ENCODE peak calls at places on chromosome 13, in four cellular contexts. Y, V, O and D are unnamed samples.

GRCh38 chr13:110989331-110989730 is 74.5 kb upstream of the ANKRD10 start:
- DNase-seq in Y (no peak), V (no peak), O (no peak), D (no peak)

GRCh38 chr13:111957913-111958450 is 109.0 kb upstream of the SOX1 start:
- DNase-seq in Y (no peak), V (no peak), O (no peak), D (no peak)

GRCh38 chr13:110134801-110135200 is 172.2 kb downstream of the COL4A1 start:
- DNase-seq in Y (no peak), V (no peak), O (no peak), D (no peak)

GRCh38 chr13:113152894-113153809 is 5.3 kb upstream of the PROZ start:
- DNase-seq in Y (peak), V (no peak), O (peak), D (peak)

GRCh38 chr13:31023126-31023525 is 90.7 kb downstream of the TEX26 start:
- DNase-seq in Y (no peak), V (no peak), O (no peak), D (no peak)

GRCh38 chr13:74134777-74135305 is 637 bp upstream of the KLF12 start:
- DNase-seq in Y (peak), V (no peak), O (peak), D (no peak)

GRCh38 chr13:59963383-59963782 is 200.3 kb downstream of the DIAPH3 start:
- DNase-seq in Y (no peak), V (no peak), O (no peak), D (no peak)

GRCh38 chr13:107450931-107451330 is 764.4 kb downstream of the LIG4 start:
- DNase-seq in Y (no peak), V (no peak), O (no peak), D (no peak)

GRCh38 chr13:113547248-113547971 is 37.1 kb upstream of the TFDP1 start:
- DNase-seq in Y (no peak), V (no peak), O (no peak), D (no peak)

GRCh38 chr13:25372275-25373081 is 704 bp downstream of the ATP8A2 start:
- DNase-seq in Y (peak), V (no peak), O (no peak), D (no peak)

GRCh38 chr13:114071991-114072390 is 60.4 kb downstream of the RASA3 start:
- DNase-seq in Y (no peak), V (no peak), O (no peak), D (no peak)

GRCh38 chr13:94331281-94331680 is 148.2 kb downstream of the DCT start:
- DNase-seq in Y (no peak), V (no peak), O (no peak), D (no peak)

GRCh38 chr13:49165798-49166752 is 54.1 kb upstream of the MLNR start:
- DNase-seq in Y (no peak), V (no peak), O (no peak), D (no peak)

GRCh38 chr13:68232351-68233130 is 1002.4 kb upstream of the PCDH9 start:
- DNase-seq in Y (no peak), V (no peak), O (no peak), D (no peak)
- H3K4me3 ChIP-seq in Y (no peak), V (no peak), O (no peak), D (no peak)

DNA sequence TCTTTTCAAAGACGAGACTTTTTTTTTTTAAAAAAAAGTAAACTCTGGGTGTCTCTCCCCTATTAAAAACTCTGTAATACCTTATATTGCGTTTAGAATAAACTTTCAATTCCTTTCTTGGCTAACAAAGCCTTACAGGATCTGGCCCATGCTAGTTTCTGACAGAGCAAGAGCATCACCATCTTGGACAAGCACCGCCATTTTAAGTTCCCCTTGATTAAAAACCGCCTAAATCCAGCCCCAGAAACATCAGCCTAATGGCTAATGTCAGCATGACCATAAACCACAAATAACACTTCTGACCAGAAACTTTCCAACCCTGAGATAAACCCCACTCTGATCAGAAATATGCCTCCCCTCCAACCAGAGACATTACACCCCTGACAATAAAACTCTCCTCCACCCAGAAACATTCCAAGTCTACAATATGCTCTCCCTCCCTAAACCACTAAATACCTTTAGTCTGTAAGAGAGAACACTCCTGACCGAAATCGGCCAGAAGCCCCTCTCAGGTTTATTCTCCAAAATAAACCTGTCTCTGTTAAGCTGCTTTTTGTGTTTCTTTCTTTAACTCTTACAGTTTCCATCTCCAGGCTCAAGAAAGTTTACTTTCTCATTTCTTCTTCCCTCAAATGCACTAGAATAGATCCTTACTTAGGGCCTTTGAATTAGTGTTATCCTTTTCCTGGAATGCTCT is 1.6 kb upstream of the AKAP11 start:
- DNase-seq in Y (no peak), V (no peak), O (no peak), D (no peak)
- TF ChIP-seq RNF2 in Y (no peak), V (no peak), O (no peak), D (no peak)

GRCh38 chr13:39461685-39462266 is 141.2 kb downstream of the LHFPL6 start:
- DNase-seq in Y (no peak), V (no peak), O (no peak), D (no peak)
- H3K4me3 ChIP-seq in Y (no peak), V (no peak), O (no peak), D (no peak)

DNA sequence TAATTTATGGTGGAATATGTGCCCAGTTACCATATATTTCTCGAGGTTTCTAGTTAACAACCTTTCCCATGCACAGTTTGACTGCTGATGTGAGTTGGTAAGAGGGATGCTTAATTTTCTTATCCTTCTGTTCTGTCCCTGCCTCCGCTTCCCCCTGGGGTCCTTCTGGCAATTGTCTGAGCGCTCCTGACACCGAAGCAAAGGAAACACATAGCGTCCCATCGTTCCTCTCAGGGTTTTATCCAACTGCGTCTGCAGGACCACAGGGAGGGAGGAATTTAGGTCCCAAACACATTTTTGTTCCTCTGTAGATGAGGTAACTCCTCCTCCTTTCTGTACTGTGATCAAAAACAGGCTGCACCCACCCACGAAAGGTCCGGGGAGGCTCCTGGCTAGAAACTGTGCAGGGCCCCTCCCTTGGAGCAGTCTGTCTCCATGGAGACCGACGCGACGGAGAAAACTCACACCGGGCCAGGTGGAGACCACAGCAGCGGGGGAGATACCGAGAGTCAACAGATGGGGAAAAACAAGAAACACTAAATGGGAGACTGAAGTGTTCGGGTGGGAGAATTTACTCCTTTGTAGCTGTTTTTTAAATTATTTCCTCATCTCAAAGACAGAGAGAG is 191.9 kb upstream of the NBEA start:
- DNase-seq in Y (no peak), V (no peak), O (no peak), D (no peak)
- TF ChIP-seq RNF2 in Y (no peak), V (no peak), O (no peak), D (no peak)